ENCODE peak calls at places on chromosomes 3 and 15, in nine cellular contexts. One of them, this sample, is unnamed.

GRCh38 chr3:183775781-183776180 is 49.6 kb downstream of the MAP6D1 start:
- DNase-seq in HuH-7.5: no peak
- DNase-seq in SK-N-SH: no peak
- DNase-seq in CD8-positive, alpha-beta memory T cell: no peak
- DNase-seq in midbrain: peak
- DNase-seq in GM19239: no peak
- DNase-seq in A172: no peak
- DNase-seq in stimulated activated CD4-positive, alpha-beta T cell treated with anti-CD3 and anti-CD28 coated beads, Interleukin-4, amount 100 ng/mL, for 24 hours: no peak
- DNase-seq in activated T-cell treated with anti-CD3 and anti-CD28 coated beads for 48 hours: no peak
- DNase-seq in this sample: no peak

GRCh38 chr3:38317186-38317759 is 29.3 kb upstream of the XYLB start:
- DNase-seq in activated T-cell treated with anti-CD3 and anti-CD28 coated beads for 48 hours: no peak
- DNase-seq in stimulated activated CD4-positive, alpha-beta T cell treated with anti-CD3 and anti-CD28 coated beads, Interleukin-4, amount 100 ng/mL, for 24 hours: no peak
- DNase-seq in HuH-7.5: no peak
- DNase-seq in SK-N-SH: no peak
- DNase-seq in midbrain: no peak
- DNase-seq in GM19239: no peak
- DNase-seq in A172: no peak
- DNase-seq in CD8-positive, alpha-beta memory T cell: no peak
- DNase-seq in this sample: no peak

GRCh38 chr3:196790636-196791035 is 51.0 kb downstream of the PAK2 start:
- DNase-seq in CD8-positive, alpha-beta memory T cell: no peak
- DNase-seq in HuH-7.5: no peak
- DNase-seq in midbrain: no peak
- DNase-seq in A172: no peak
- DNase-seq in activated T-cell treated with anti-CD3 and anti-CD28 coated beads for 48 hours: no peak
- DNase-seq in stimulated activated CD4-positive, alpha-beta T cell treated with anti-CD3 and anti-CD28 coated beads, Interleukin-4, amount 100 ng/mL, for 24 hours: no peak
- DNase-seq in SK-N-SH: no peak
- DNase-seq in GM19239: no peak
- DNase-seq in this sample: no peak

GRCh38 chr3:195900426-195901355 is 7.7 kb downstream of the TNK2 start:
- DNase-seq in CD8-positive, alpha-beta memory T cell: no peak
- DNase-seq in A172: peak
- DNase-seq in HuH-7.5: no peak
- DNase-seq in GM19239: peak
- DNase-seq in activated T-cell treated with anti-CD3 and anti-CD28 coated beads for 48 hours: peak
- DNase-seq in SK-N-SH: no peak
- DNase-seq in stimulated activated CD4-positive, alpha-beta T cell treated with anti-CD3 and anti-CD28 coated beads, Interleukin-4, amount 100 ng/mL, for 24 hours: peak
- DNase-seq in midbrain: peak
- DNase-seq in this sample: no peak

GRCh38 chr3:171416061-171416460 is 44.1 kb downstream of the TNIK start:
- DNase-seq in midbrain: no peak
- DNase-seq in GM19239: no peak
- DNase-seq in SK-N-SH: no peak
- DNase-seq in stimulated activated CD4-positive, alpha-beta T cell treated with anti-CD3 and anti-CD28 coated beads, Interleukin-4, amount 100 ng/mL, for 24 hours: no peak
- DNase-seq in A172: no peak
- DNase-seq in activated T-cell treated with anti-CD3 and anti-CD28 coated beads for 48 hours: no peak
- DNase-seq in CD8-positive, alpha-beta memory T cell: no peak
- DNase-seq in HuH-7.5: no peak
- DNase-seq in this sample: no peak

GRCh38 chr15:94177112-94177511 is 54.2 kb upstream of the MCTP2 start:
- DNase-seq in midbrain: no peak
- DNase-seq in stimulated activated CD4-positive, alpha-beta T cell treated with anti-CD3 and anti-CD28 coated beads, Interleukin-4, amount 100 ng/mL, for 24 hours: no peak
- DNase-seq in CD8-positive, alpha-beta memory T cell: no peak
- DNase-seq in A172: no peak
- DNase-seq in activated T-cell treated with anti-CD3 and anti-CD28 coated beads for 48 hours: no peak
- DNase-seq in GM19239: no peak
- DNase-seq in SK-N-SH: peak
- DNase-seq in HuH-7.5: no peak
- DNase-seq in this sample: no peak

GRCh38 chr3:134199240-134199639 is 51.4 kb downstream of the RYK start:
- DNase-seq in midbrain: no peak
- DNase-seq in activated T-cell treated with anti-CD3 and anti-CD28 coated beads for 48 hours: no peak
- DNase-seq in stimulated activated CD4-positive, alpha-beta T cell treated with anti-CD3 and anti-CD28 coated beads, Interleukin-4, amount 100 ng/mL, for 24 hours: no peak
- DNase-seq in SK-N-SH: no peak
- DNase-seq in GM19239: no peak
- DNase-seq in A172: no peak
- DNase-seq in CD8-positive, alpha-beta memory T cell: no peak
- DNase-seq in HuH-7.5: no peak
- DNase-seq in this sample: no peak

GRCh38 chr15:83127547-83128150 is 20.2 kb downstream of the TM6SF1 start:
- DNase-seq in SK-N-SH: no peak
- DNase-seq in stimulated activated CD4-positive, alpha-beta T cell treated with anti-CD3 and anti-CD28 coated beads, Interleukin-4, amount 100 ng/mL, for 24 hours: no peak
- DNase-seq in GM19239: no peak
- DNase-seq in A172: no peak
- DNase-seq in midbrain: no peak
- DNase-seq in CD8-positive, alpha-beta memory T cell: no peak
- DNase-seq in HuH-7.5: no peak
- DNase-seq in activated T-cell treated with anti-CD3 and anti-CD28 coated beads for 48 hours: no peak
- DNase-seq in this sample: no peak

GRCh38 chr3:86990171-86990733 is 697 bp downstream of the VGLL3 start:
- DNase-seq in midbrain: no peak
- DNase-seq in stimulated activated CD4-positive, alpha-beta T cell treated with anti-CD3 and anti-CD28 coated beads, Interleukin-4, amount 100 ng/mL, for 24 hours: no peak
- DNase-seq in CD8-positive, alpha-beta memory T cell: no peak
- DNase-seq in A172: no peak
- DNase-seq in SK-N-SH: peak
- DNase-seq in HuH-7.5: peak
- DNase-seq in activated T-cell treated with anti-CD3 and anti-CD28 coated beads for 48 hours: no peak
- DNase-seq in GM19239: no peak
- DNase-seq in this sample: no peak

GRCh38 chr3:177396707-177397106 is 199.4 kb upstream of the TBL1XR1 start:
- DNase-seq in A172: no peak
- DNase-seq in GM19239: no peak
- DNase-seq in HuH-7.5: no peak
- DNase-seq in midbrain: no peak
- DNase-seq in stimulated activated CD4-positive, alpha-beta T cell treated with anti-CD3 and anti-CD28 coated beads, Interleukin-4, amount 100 ng/mL, for 24 hours: no peak
- DNase-seq in SK-N-SH: peak
- DNase-seq in CD8-positive, alpha-beta memory T cell: no peak
- DNase-seq in activated T-cell treated with anti-CD3 and anti-CD28 coated beads for 48 hours: no peak
- DNase-seq in this sample: no peak

GRCh38 chr15:25683911-25684310 is 179.2 kb downstream of the ATP10A start:
- DNase-seq in SK-N-SH: no peak
- DNase-seq in midbrain: no peak
- DNase-seq in HuH-7.5: no peak
- DNase-seq in A172: no peak
- DNase-seq in activated T-cell treated with anti-CD3 and anti-CD28 coated beads for 48 hours: no peak
- DNase-seq in GM19239: no peak
- DNase-seq in stimulated activated CD4-positive, alpha-beta T cell treated with anti-CD3 and anti-CD28 coated beads, Interleukin-4, amount 100 ng/mL, for 24 hours: no peak
- DNase-seq in CD8-positive, alpha-beta memory T cell: no peak
- DNase-seq in this sample: no peak

GRCh38 chr3:129358177-129359101 is 70.0 kb downstream of the EFCAB12 start:
- DNase-seq in GM19239: no peak
- DNase-seq in CD8-positive, alpha-beta memory T cell: no peak
- DNase-seq in activated T-cell treated with anti-CD3 and anti-CD28 coated beads for 48 hours: no peak
- DNase-seq in midbrain: no peak
- DNase-seq in A172: no peak
- DNase-seq in stimulated activated CD4-positive, alpha-beta T cell treated with anti-CD3 and anti-CD28 coated beads, Interleukin-4, amount 100 ng/mL, for 24 hours: no peak
- DNase-seq in SK-N-SH: peak
- DNase-seq in HuH-7.5: no peak
- DNase-seq in this sample: no peak

GRCh38 chr3:114439279-114439678 is 145.5 kb downstream of the TIGIT start:
- DNase-seq in CD8-positive, alpha-beta memory T cell: no peak
- DNase-seq in GM19239: no peak
- DNase-seq in midbrain: no peak
- DNase-seq in activated T-cell treated with anti-CD3 and anti-CD28 coated beads for 48 hours: no peak
- DNase-seq in HuH-7.5: no peak
- DNase-seq in stimulated activated CD4-positive, alpha-beta T cell treated with anti-CD3 and anti-CD28 coated beads, Interleukin-4, amount 100 ng/mL, for 24 hours: no peak
- DNase-seq in SK-N-SH: no peak
- DNase-seq in A172: no peak
- DNase-seq in this sample: no peak

GRCh38 chr3:22777834-22778233 is 425.3 kb upstream of the UBE2E2 start:
- DNase-seq in GM19239: no peak
- DNase-seq in A172: no peak
- DNase-seq in SK-N-SH: no peak
- DNase-seq in activated T-cell treated with anti-CD3 and anti-CD28 coated beads for 48 hours: no peak
- DNase-seq in CD8-positive, alpha-beta memory T cell: no peak
- DNase-seq in stimulated activated CD4-positive, alpha-beta T cell treated with anti-CD3 and anti-CD28 coated beads, Interleukin-4, amount 100 ng/mL, for 24 hours: no peak
- DNase-seq in midbrain: no peak
- DNase-seq in HuH-7.5: no peak
- DNase-seq in this sample: no peak

GRCh38 chr3:115401891-115402501 is 221.3 kb upstream of the GAP43 start:
- DNase-seq in A172: peak
- DNase-seq in stimulated activated CD4-positive, alpha-beta T cell treated with anti-CD3 and anti-CD28 coated beads, Interleukin-4, amount 100 ng/mL, for 24 hours: no peak
- DNase-seq in SK-N-SH: no peak
- DNase-seq in activated T-cell treated with anti-CD3 and anti-CD28 coated beads for 48 hours: no peak
- DNase-seq in GM19239: no peak
- DNase-seq in HuH-7.5: no peak
- DNase-seq in CD8-positive, alpha-beta memory T cell: no peak
- DNase-seq in midbrain: no peak
- DNase-seq in this sample: no peak

GRCh38 chr15:98076021-98076816 is 115.7 kb downstream of the ARRDC4 start:
- DNase-seq in SK-N-SH: no peak
- DNase-seq in A172: no peak
- DNase-seq in CD8-positive, alpha-beta memory T cell: no peak
- DNase-seq in GM19239: no peak
- DNase-seq in stimulated activated CD4-positive, alpha-beta T cell treated with anti-CD3 and anti-CD28 coated beads, Interleukin-4, amount 100 ng/mL, for 24 hours: no peak
- DNase-seq in activated T-cell treated with anti-CD3 and anti-CD28 coated beads for 48 hours: no peak
- DNase-seq in midbrain: no peak
- DNase-seq in HuH-7.5: no peak
- DNase-seq in this sample: no peak

GRCh38 chr15:81633889-81634288 is 259.9 kb upstream of the TMC3 start:
- DNase-seq in activated T-cell treated with anti-CD3 and anti-CD28 coated beads for 48 hours: no peak
- DNase-seq in HuH-7.5: no peak
- DNase-seq in stimulated activated CD4-positive, alpha-beta T cell treated with anti-CD3 and anti-CD28 coated beads, Interleukin-4, amount 100 ng/mL, for 24 hours: no peak
- DNase-seq in CD8-positive, alpha-beta memory T cell: no peak
- DNase-seq in SK-N-SH: no peak
- DNase-seq in GM19239: no peak
- DNase-seq in midbrain: no peak
- DNase-seq in A172: no peak
- DNase-seq in this sample: no peak

GRCh38 chr15:101017041-101017754 is 98.0 kb downstream of the LRRK1 start:
- DNase-seq in HuH-7.5: no peak
- DNase-seq in GM19239: no peak
- DNase-seq in SK-N-SH: no peak
- DNase-seq in CD8-positive, alpha-beta memory T cell: no peak
- DNase-seq in activated T-cell treated with anti-CD3 and anti-CD28 coated beads for 48 hours: no peak
- DNase-seq in A172: no peak
- DNase-seq in stimulated activated CD4-positive, alpha-beta T cell treated with anti-CD3 and anti-CD28 coated beads, Interleukin-4, amount 100 ng/mL, for 24 hours: no peak
- DNase-seq in midbrain: no peak
- DNase-seq in this sample: no peak

GRCh38 chr3:122004123-122004522 is 17.9 kb downstream of the ILDR1 start:
- DNase-seq in A172: no peak
- DNase-seq in HuH-7.5: no peak
- DNase-seq in stimulated activated CD4-positive, alpha-beta T cell treated with anti-CD3 and anti-CD28 coated beads, Interleukin-4, amount 100 ng/mL, for 24 hours: no peak
- DNase-seq in GM19239: no peak
- DNase-seq in SK-N-SH: no peak
- DNase-seq in midbrain: no peak
- DNase-seq in CD8-positive, alpha-beta memory T cell: no peak
- DNase-seq in activated T-cell treated with anti-CD3 and anti-CD28 coated beads for 48 hours: no peak
- DNase-seq in this sample: no peak

GRCh38 chr3:13405614-13406013 is 14.5 kb downstream of the NUP210 start:
- DNase-seq in CD8-positive, alpha-beta memory T cell: no peak
- DNase-seq in stimulated activated CD4-positive, alpha-beta T cell treated with anti-CD3 and anti-CD28 coated beads, Interleukin-4, amount 100 ng/mL, for 24 hours: no peak
- DNase-seq in A172: no peak
- DNase-seq in activated T-cell treated with anti-CD3 and anti-CD28 coated beads for 48 hours: no peak
- DNase-seq in HuH-7.5: no peak
- DNase-seq in SK-N-SH: no peak
- DNase-seq in midbrain: no peak
- DNase-seq in GM19239: no peak
- DNase-seq in this sample: no peak

GRCh38 chr15:48823237-48823636 is 12.4 kb upstream of the CEP152 start:
- DNase-seq in activated T-cell treated with anti-CD3 and anti-CD28 coated beads for 48 hours: no peak
- DNase-seq in stimulated activated CD4-positive, alpha-beta T cell treated with anti-CD3 and anti-CD28 coated beads, Interleukin-4, amount 100 ng/mL, for 24 hours: no peak
- DNase-seq in GM19239: no peak
- DNase-seq in HuH-7.5: no peak
- DNase-seq in CD8-positive, alpha-beta memory T cell: no peak
- DNase-seq in midbrain: no peak
- DNase-seq in SK-N-SH: no peak
- DNase-seq in A172: no peak
- DNase-seq in this sample: no peak

GRCh38 chr3:44893097-44893496 is 18.7 kb downstream of the TGM4 start:
- DNase-seq in GM19239: no peak
- DNase-seq in HuH-7.5: no peak
- DNase-seq in SK-N-SH: no peak
- DNase-seq in A172: peak
- DNase-seq in activated T-cell treated with anti-CD3 and anti-CD28 coated beads for 48 hours: no peak
- DNase-seq in CD8-positive, alpha-beta memory T cell: no peak
- DNase-seq in stimulated activated CD4-positive, alpha-beta T cell treated with anti-CD3 and anti-CD28 coated beads, Interleukin-4, amount 100 ng/mL, for 24 hours: no peak
- DNase-seq in midbrain: no peak
- DNase-seq in this sample: no peak